ENCODE peak calls at places on chromosomes 13 and 19, in four cellular contexts. F, C, O and X are unnamed samples.

GRCh38 chr19:47107201-47107952 is 6.2 kb downstream of the ZC3H4 start:
- DNase-seq in F (no peak), C (no peak), O (no peak), X (peak)

GRCh38 chr13:102651892-102652291 is 43.0 kb downstream of the METTL21C start:
- DNase-seq in F (no peak), C (no peak), O (no peak), X (peak)

GRCh38 chr19:8304841-8305621 is 3.1 kb downstream of the CD320 start:
- DNase-seq in F (no peak), C (no peak), O (peak), X (no peak)

GRCh38 chr13:49584771-49585182 is 581 bp downstream of the RCBTB1 start:
- DNase-seq in F (no peak), C (no peak), O (no peak), X (peak)

GRCh38 chr13:63516124-63516523 is 2100.5 kb upstream of the PCDH20 start:
- DNase-seq in F (no peak), C (no peak), O (no peak), X (peak)

GRCh38 chr13:49436890-49437289 is 7.0 kb downstream of the CAB39L start:
- DNase-seq in F (no peak), C (no peak), O (no peak), X (peak)

GRCh38 chr19:47446534-47447469 is 24.9 kb downstream of the SLC8A2 start:
- DNase-seq in F (peak), C (no peak), O (peak), X (no peak)

GRCh38 chr13:90302113-90302512 is 1045.4 kb upstream of the MIR17HG start:
- DNase-seq in F (no peak), C (no peak), O (no peak), X (peak)

GRCh38 chr13:35855531-35856019 is 275.6 kb downstream of the DCLK1 start:
- DNase-seq in F (peak), C (no peak), O (no peak), X (no peak)

GRCh38 chr19:14021474-14021873 is 6.5 kb upstream of the RLN3 start:
- DNase-seq in F (no peak), C (no peak), O (no peak), X (no peak)

GRCh38 chr19:48283908-48284307 is 14.0 kb downstream of the ZNF114 start:
- DNase-seq in F (no peak), C (no peak), O (no peak), X (peak)

GRCh38 chr13:109569938-109570711 is 216.3 kb downstream of the IRS2 start:
- DNase-seq in F (no peak), C (peak), O (no peak), X (no peak)

GRCh38 chr19:14218615-14219330 is 12.8 kb upstream of the ADGRL1 start:
- DNase-seq in F (no peak), C (no peak), O (no peak), X (no peak)

GRCh38 chr19:52094526-52094925 is 1.0 kb downstream of the ZNF841 start:
- DNase-seq in F (no peak), C (no peak), O (no peak), X (no peak)

GRCh38 chr19:10499550-10500246 is 3.5 kb downstream of the KEAP1 start:
- DNase-seq in F (no peak), C (no peak), O (no peak), X (no peak)

GRCh38 chr13:94057618-94058017 is 421.9 kb downstream of the DCT start:
- DNase-seq in F (no peak), C (no peak), O (no peak), X (no peak)

GRCh38 chr13:108346376-108346775 is 76.9 kb downstream of the TNFSF13B start:
- DNase-seq in F (no peak), C (no peak), O (no peak), X (no peak)

GRCh38 chr19:14555918-14556661 is 15.8 kb downstream of the NDUFB7 start:
- DNase-seq in F (no peak), C (no peak), O (no peak), X (peak)

GRCh38 chr13:50798923-50799322 is 44.6 kb downstream of the DLEU7 start:
- DNase-seq in F (no peak), C (no peak), O (no peak), X (no peak)

GRCh38 chr13:50805805-50806204 is 37.7 kb downstream of the DLEU7 start:
- DNase-seq in F (no peak), C (no peak), O (no peak), X (peak)

GRCh38 chr13:50800091-50800739 is 43.3 kb downstream of the DLEU7 start:
- DNase-seq in F (no peak), C (no peak), O (no peak), X (no peak)

GRCh38 chr13:50797081-50797480 is 46.4 kb downstream of the DLEU7 start:
- DNase-seq in F (no peak), C (no peak), O (no peak), X (no peak)

GRCh38 chr13:50801087-50801931 is 42.2 kb downstream of the DLEU7 start:
- DNase-seq in F (peak), C (peak), O (peak), X (peak)
- TF ChIP-seq ELK1 in F (no peak), C (no peak), O (no peak), X (no peak)

GRCh38 chr19:43697295-43697694 is 18.6 kb upstream of the IRGC start:
- DNase-seq in F (no peak), C (no peak), O (no peak), X (no peak)

GRCh38 chr19:43704002-43704705 is 11.7 kb upstream of the IRGC start:
- DNase-seq in F (no peak), C (no peak), O (no peak), X (no peak)

GRCh38 chr19:43699506-43700367 is 16.1 kb upstream of the IRGC start:
- DNase-seq in F (no peak), C (no peak), O (no peak), X (peak)

GRCh38 chr19:43695985-43696729 is 19.7 kb upstream of the IRGC start:
- DNase-seq in F (no peak), C (no peak), O (no peak), X (no peak)

DNA sequence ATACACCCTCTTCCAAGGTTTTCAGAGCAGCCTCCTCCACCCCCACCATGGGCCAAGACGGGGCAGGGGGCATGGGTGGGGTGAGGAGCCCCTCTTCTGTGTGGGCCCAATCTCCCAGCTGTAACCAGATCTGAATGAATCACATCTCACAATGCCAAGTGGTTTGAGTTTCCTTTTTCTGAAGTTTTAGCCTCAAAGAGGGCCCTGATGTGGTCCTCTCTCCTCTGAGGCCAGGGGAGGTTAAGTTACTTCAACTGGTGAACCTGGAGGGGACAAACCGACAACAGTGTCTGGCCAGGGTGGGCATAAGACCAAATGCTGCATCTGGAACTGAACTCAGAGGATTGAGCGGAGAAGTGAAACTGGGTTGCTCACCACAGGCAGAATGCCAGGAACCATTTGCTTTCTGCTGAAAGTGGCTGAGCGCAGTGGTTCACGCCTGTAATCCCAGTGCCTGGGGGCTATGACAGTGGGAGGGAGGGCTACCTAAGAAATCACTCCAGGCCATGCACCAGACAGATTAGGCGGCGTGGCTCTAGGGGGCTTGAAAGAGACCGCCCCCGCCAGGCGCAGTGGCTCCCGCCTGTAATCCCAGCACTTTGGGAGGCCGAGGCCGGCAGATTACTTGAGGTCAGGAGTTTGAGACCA is 15.4 kb upstream of the IRGC start:
- DNase-seq in F (no peak), C (no peak), O (no peak), X (peak)
- TF ChIP-seq RCOR1 in F (no peak), C (no peak), O (no peak), X (no peak)

GRCh38 chr13:31786011-31786410 is 46.7 kb downstream of the RXFP2 start:
- DNase-seq in F (no peak), C (no peak), O (no peak), X (no peak)

GRCh38 chr13:31775686-31776085 is 36.4 kb downstream of the RXFP2 start:
- DNase-seq in F (no peak), C (no peak), O (no peak), X (no peak)

GRCh38 chr13:31775148-31775547 is 35.8 kb downstream of the RXFP2 start:
- DNase-seq in F (no peak), C (no peak), O (no peak), X (no peak)

GRCh38 chr13:31781064-31781463 is 41.7 kb downstream of the RXFP2 start:
- DNase-seq in F (no peak), C (no peak), O (no peak), X (peak)
- TF ChIP-seq ELK1 in F (no peak), C (no peak), O (no peak), X (no peak)

GRCh38 chr19:57664269-57665127 is 4.2 kb upstream of the ZSCAN4 start:
- DNase-seq in F (peak), C (no peak), O (peak), X (peak)
- TF ChIP-seq RCOR1 in F (no peak), C (no peak), O (no peak), X (no peak)

GRCh38 chr13:114015608-114016295 is 41.9 kb upstream of the C13orf46 start:
- DNase-seq in F (no peak), C (no peak), O (no peak), X (peak)
- TF ChIP-seq ELK1 in F (no peak), C (no peak), O (no peak), X (no peak)

GRCh38 chr19:33704271-33704670 is 82.5 kb downstream of the CHST8 start:
- DNase-seq in F (no peak), C (no peak), O (no peak), X (no peak)

GRCh38 chr19:33703438-33703750 is 81.6 kb downstream of the CHST8 start:
- DNase-seq in F (no peak), C (no peak), O (no peak), X (no peak)

GRCh38 chr19:33702606-33703437 is 81.1 kb downstream of the CHST8 start:
- DNase-seq in F (no peak), C (no peak), O (no peak), X (no peak)

GRCh38 chr19:33705090-33705847 is 83.5 kb downstream of the CHST8 start:
- DNase-seq in F (no peak), C (no peak), O (no peak), X (no peak)

DNA sequence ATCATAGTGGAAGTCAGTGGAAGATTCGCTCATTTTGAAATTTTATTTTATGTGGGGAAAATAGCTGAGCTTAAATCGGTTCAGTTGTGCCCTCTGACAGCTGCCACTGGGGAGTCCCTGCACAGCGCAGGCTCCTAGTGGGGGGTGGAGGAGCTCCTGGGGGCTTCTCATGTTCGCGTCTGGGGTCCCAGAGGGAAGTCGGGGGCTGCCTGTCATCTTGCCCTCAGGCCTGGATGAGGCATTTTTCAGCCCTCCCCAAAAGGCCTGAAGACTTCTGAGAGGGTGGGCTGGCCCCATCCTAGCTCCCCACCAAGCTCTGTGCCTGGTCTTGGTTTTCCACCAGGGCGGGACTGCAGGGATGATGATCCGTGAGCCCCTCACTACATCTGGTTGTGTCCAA is 82.1 kb downstream of the CHST8 start:
- DNase-seq in F (no peak), C (no peak), O (no peak), X (no peak)
- TF ChIP-seq RCOR1 in F (no peak), C (no peak), O (no peak), X (no peak)

DNA sequence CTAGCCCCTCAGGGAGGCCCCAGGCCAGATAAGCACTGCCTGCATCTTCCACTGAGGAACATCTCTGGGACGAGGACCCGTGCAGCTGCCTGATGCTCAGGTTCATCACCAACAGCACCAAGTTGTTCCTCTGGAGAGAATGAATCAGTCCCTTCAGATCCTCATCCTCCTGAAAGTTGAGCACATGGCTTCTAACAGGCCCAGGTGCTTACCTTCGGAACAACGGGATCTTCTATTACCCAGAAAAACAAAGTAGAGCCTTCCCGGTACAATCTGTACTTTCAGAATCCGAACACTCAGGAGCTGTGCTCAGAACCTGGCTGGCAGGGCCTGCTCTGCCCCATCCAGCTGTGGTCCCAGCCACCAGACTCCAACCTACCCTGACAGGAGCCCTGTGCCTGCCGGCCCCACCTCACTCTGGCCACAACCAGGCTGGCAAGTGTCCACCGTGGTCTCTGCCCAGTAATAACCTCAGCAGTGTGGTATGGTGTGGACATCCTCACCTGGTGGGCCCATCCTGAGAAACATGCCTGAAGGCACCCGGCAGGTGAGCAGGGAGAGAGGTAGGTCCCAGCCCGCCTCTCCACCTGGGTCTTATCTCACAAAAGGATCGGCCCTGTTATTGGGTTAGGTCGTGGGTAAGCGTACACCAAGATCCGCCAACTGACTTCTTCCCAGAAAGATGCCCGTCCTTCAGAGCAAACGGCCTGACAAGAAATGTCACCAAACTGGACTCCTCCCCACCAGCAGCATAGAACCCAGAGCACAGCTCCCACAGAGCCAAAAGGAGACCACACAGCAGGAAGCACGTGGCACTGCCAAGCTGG is 34.1 kb downstream of the ELL start:
- DNase-seq in F (no peak), C (no peak), O (no peak), X (no peak)
- TF ChIP-seq ELK1 in F (no peak), C (no peak), O (no peak), X (no peak)